ENCODE peak calls at places on chromosomes 12 and 14, in eight cellular contexts. G, T, C, K, Q, I, A and V are unnamed samples.
A peak's percentile ranks its signal among the peaks of the same experiment; 100 is the strongest.

GRCh38 chr12:121079736-121080272 is 40.8 kb upstream of the OASL start:
- DNase-seq in G (no peak), T (no peak), Q (no peak), C (no peak), K (no peak), A (no peak), I (no peak), V (no peak)

GRCh38 chr14:85764809-85765208 is 234.9 kb downstream of the FLRT2 start:
- DNase-seq in Q (no peak), T (no peak), A (no peak), I (no peak), G (peak; percentile 64), C (no peak), K (no peak), V (no peak)

GRCh38 chr12:57072661-57073060 is 5.9 kb downstream of the NEMP1 start:
- DNase-seq in A (no peak), G (no peak), T (no peak), Q (no peak), C (no peak), K (no peak), I (no peak), V (no peak)

GRCh38 chr12:104668274-104668718 is 211.5 kb downstream of the CHST11 start:
- DNase-seq in C (no peak), Q (no peak), I (no peak), K (peak; percentile 54), G (no peak), A (no peak), T (no peak), V (no peak)

GRCh38 chr12:47391566-47391965 is 311.8 kb upstream of the AMIGO2 start:
- DNase-seq in K (no peak), G (no peak), C (no peak), I (no peak), T (peak; percentile 76), Q (peak; percentile 39), A (no peak), V (no peak)

GRCh38 chr12:58919271-58920101 is 818 bp downstream of the LRIG3 start:
- DNase-seq in T (no peak), G (peak; percentile 74), C (no peak), K (peak; percentile 35), A (peak; percentile 68), I (no peak), Q (no peak), V (no peak)

GRCh38 chr14:98897605-98898309 is 374.2 kb downstream of the BCL11B start:
- DNase-seq in T (no peak), A (no peak), Q (no peak), C (no peak), I (no peak), G (no peak), K (no peak), V (no peak)

GRCh38 chr14:73796881-73797539 is 54.6 kb upstream of the PTGR2 start:
- DNase-seq in C (no peak), I (no peak), G (no peak), K (no peak), A (no peak), T (no peak), Q (no peak), V (no peak)

GRCh38 chr14:93892923-93893549 is 34.1 kb upstream of the FAM181A start:
- DNase-seq in A (peak; percentile 70), Q (peak; percentile 63), I (peak; percentile 66), K (peak; percentile 63), T (peak; percentile 48), G (peak; percentile 89), C (peak; percentile 43), V (peak; percentile 14)

GRCh38 chr12:109723311-109723791 is 9.7 kb downstream of the FAM222A start:
- DNase-seq in C (peak; percentile 85), A (no peak), I (no peak), T (no peak), G (peak; percentile 77), Q (no peak), K (peak; percentile 93), V (no peak)

GRCh38 chr12:75568387-75568786 is 57.0 kb upstream of the KRR1 start:
- DNase-seq in C (no peak), T (no peak), K (no peak), I (no peak), A (no peak), G (no peak), Q (no peak), V (no peak)

GRCh38 chr14:79732911-79733310 is 478.4 kb downstream of the DIO2 start:
- DNase-seq in C (no peak), K (no peak), T (no peak), G (no peak), Q (no peak), A (peak; percentile 55), I (no peak), V (no peak)

GRCh38 chr12:84904051-84904450 is 8.5 kb downstream of the SLC6A15 start:
- DNase-seq in A (no peak), Q (no peak), K (no peak), I (no peak), T (no peak), G (no peak), C (no peak), V (no peak)

GRCh38 chr12:2690348-2691000 is 104.3 kb upstream of the FKBP4 start:
- DNase-seq in K (no peak), T (no peak), I (no peak), C (no peak), Q (no peak), G (no peak), A (no peak), V (no peak)

GRCh38 chr14:77098470-77099353 is 654 bp downstream of the CIPC start:
- DNase-seq in K (peak; percentile 80), C (peak; percentile 72), T (peak; percentile 22), A (no peak), Q (peak; percentile 8), G (peak; percentile 81), I (peak; percentile 20), V (no peak)

GRCh38 chr12:62802981-62803380 is 132.0 kb downstream of the PPM1H start:
- DNase-seq in Q (no peak), A (no peak), G (no peak), T (no peak), C (no peak), K (no peak), I (no peak), V (peak; percentile 23)

GRCh38 chr12:122955151-122955550 is 11.1 kb downstream of the ABCB9 start:
- DNase-seq in G (no peak), C (no peak), A (no peak), I (no peak), Q (no peak), K (no peak), T (no peak), V (no peak)

GRCh38 chr12:74780458-74781241 is 243.0 kb downstream of the ATXN7L3B start:
- DNase-seq in A (peak; percentile 28), K (no peak), T (no peak), Q (no peak), G (no peak), I (no peak), C (no peak), V (no peak)

GRCh38 chr14:24310666-24311604 is at the start of gene LTB4R:
- DNase-seq in I (peak; percentile 70), T (peak; percentile 79), C (peak; percentile 70), Q (peak; percentile 63), A (peak; percentile 54), G (peak; percentile 80), K (peak; percentile 85), V (peak; percentile 65)

GRCh38 chr12:120093592-120094355 is 22.8 kb downstream of the RAB35 start:
- DNase-seq in C (no peak), A (no peak), K (no peak), Q (no peak), T (no peak), I (no peak), G (no peak), V (no peak)

GRCh38 chr12:89665556-89665955 is 43.1 kb downstream of the ATP2B1 start:
- DNase-seq in Q (no peak), A (peak; percentile 35), K (no peak), C (no peak), I (no peak), T (no peak), G (no peak), V (no peak)